ENCODE peak calls at places on chromosome 9, in nine cellular contexts. O is AG04450, H is lower lobe of right lung, V is cardiac muscle cell, I is body of pancreas, A is uterus, R is small intestine, Z is SK-N-SH, D is vagina. X is an unnamed sample.

GRCh38 chr9:104539275-104539674 is 2.6 kb upstream of the OR13C3 start:
- DNase-seq in D (no peak), I (no peak), O (no peak), R (no peak), A (no peak), H (no peak), Z (no peak), V (no peak), X (no peak)

GRCh38 chr9:113542016-113542415 is 78.5 kb downstream of the RGS3 start:
- DNase-seq in H (no peak), A (no peak), Z (no peak), V (no peak), I (no peak), R (no peak), D (no peak), O (no peak), X (no peak)

GRCh38 chr9:115524467-115525059 is 406.6 kb upstream of the TNC start:
- DNase-seq in R (peak; percentile 52), O (peak; percentile 55), A (peak; percentile 20), H (no peak), Z (peak; percentile 44), D (no peak), I (no peak), V (peak; percentile 84), X (peak; percentile 95)

GRCh38 chr9:128155736-128156500 is 4.1 kb upstream of the BBLN start:
- DNase-seq in V (no peak), Z (no peak), A (no peak), O (no peak), D (no peak), H (peak; percentile 5), R (no peak), I (no peak), X (no peak)

GRCh38 chr9:15936316-15936869 is 383.6 kb downstream of the CCDC171 start:
- DNase-seq in R (no peak), V (peak; percentile 59), Z (peak; percentile 19), D (no peak), I (no peak), A (peak; percentile 16), H (no peak), O (no peak), X (peak; percentile 10)

GRCh38 chr9:129421371-129421770 is 199.5 kb downstream of the C9orf50 start:
- DNase-seq in I (no peak), D (no peak), Z (no peak), A (no peak), V (no peak), R (no peak), O (no peak), H (no peak), X (no peak)

GRCh38 chr9:129384887-129385614 is 207.0 kb upstream of the IER5L start:
- DNase-seq in A (peak; percentile 15), H (no peak), R (no peak), Z (no peak), I (no peak), V (no peak), D (no peak), O (no peak), X (no peak)

GRCh38 chr9:123933801-123934200 is 3.9 kb upstream of the DENND1A start:
- DNase-seq in D (no peak), V (no peak), I (no peak), Z (no peak), R (no peak), A (no peak), H (no peak), O (no peak), X (no peak)

GRCh38 chr9:123757960-123758359 is 172.0 kb downstream of the DENND1A start:
- DNase-seq in O (no peak), Z (no peak), V (peak; percentile 35), D (no peak), I (no peak), R (no peak), H (no peak), A (no peak), X (no peak)

GRCh38 chr9:34457266-34458012 is 931 bp downstream of the FAM219A start:
- DNase-seq in A (peak; percentile 76), I (peak; percentile 82), D (no peak), R (peak; percentile 39), H (peak; percentile 68), O (no peak), Z (peak; percentile 81), V (peak; percentile 74), X (peak; percentile 67)

GRCh38 chr9:124358617-124359016 is 56.6 kb downstream of the PSMB7 start:
- DNase-seq in I (no peak), A (no peak), V (no peak), Z (no peak), D (no peak), O (no peak), R (no peak), H (no peak), X (no peak)

GRCh38 chr9:115042781-115043509 is 75.0 kb downstream of the TNC start:
- DNase-seq in D (no peak), R (no peak), Z (no peak), I (no peak), A (no peak), H (peak; percentile 52), V (peak; percentile 25), O (no peak), X (no peak)

GRCh38 chr9:32644698-32645097 is 9.2 kb upstream of the TAF1L start:
- DNase-seq in A (no peak), D (no peak), R (no peak), I (no peak), V (peak; percentile 93), Z (no peak), O (peak; percentile 23), H (no peak), X (peak; percentile 24)

GRCh38 chr9:95817205-95817604 is 58.3 kb upstream of the ERCC6L2 start:
- DNase-seq in R (no peak), I (no peak), A (no peak), V (no peak), O (no peak), Z (no peak), D (no peak), H (no peak), X (no peak)

GRCh38 chr9:126515873-126516505 is 97.7 kb upstream of the LMX1B start:
- DNase-seq in D (no peak), O (no peak), R (no peak), V (no peak), A (no peak), Z (peak; percentile 39), I (no peak), H (no peak), X (no peak)
- H3K27me3 ChIP-seq in D (no peaks in the 10 kb centered on the region), O (peaks cover 34% of the 10 kb centered on the region), R (peaks cover 19% of the 10 kb centered on the region), V (peaks cover 23% of the 10 kb centered on the region), A (peaks cover 41% of the 10 kb centered on the region), Z (peaks cover 6% of the 10 kb centered on the region), I (no peaks in the 10 kb centered on the region), H (peaks cover 76% of the 10 kb centered on the region), X (peaks cover 51% of the 10 kb centered on the region)

GRCh38 chr9:37521111-37521510 is 35.4 kb downstream of the POLR1E start:
- DNase-seq in D (no peak), R (no peak), V (no peak), A (no peak), I (no peak), O (no peak), Z (no peak), H (no peak), X (no peak)

GRCh38 chr9:37528652-37529072 is 42.9 kb downstream of the POLR1E start:
- DNase-seq in D (no peak), A (no peak), I (no peak), Z (no peak), V (no peak), H (no peak), R (no peak), O (no peak), X (no peak)

GRCh38 chr9:37520641-37521040 is 34.9 kb downstream of the POLR1E start:
- DNase-seq in R (no peak), H (no peak), V (no peak), I (no peak), A (no peak), D (no peak), O (no peak), Z (peak; percentile 63), X (no peak)

GRCh38 chr9:37522971-37523370 is 37.2 kb downstream of the POLR1E start:
- DNase-seq in Z (no peak), H (no peak), D (no peak), O (no peak), I (no peak), A (no peak), V (no peak), R (no peak), X (no peak)

GRCh38 chr9:37523916-37524315 is 38.2 kb downstream of the POLR1E start:
- DNase-seq in O (no peak), A (no peak), R (no peak), I (no peak), Z (no peak), V (no peak), D (no peak), H (no peak), X (no peak)
- H3K27me3 ChIP-seq in O (no peaks in the 10 kb centered on the region), A (no peaks in the 10 kb centered on the region), R (no peaks in the 10 kb centered on the region), I (no peaks in the 10 kb centered on the region), Z (no peaks in the 10 kb centered on the region), V (no peaks in the 10 kb centered on the region), D (no peaks in the 10 kb centered on the region), H (no peaks in the 10 kb centered on the region), X (no peaks in the 10 kb centered on the region)

DNA sequence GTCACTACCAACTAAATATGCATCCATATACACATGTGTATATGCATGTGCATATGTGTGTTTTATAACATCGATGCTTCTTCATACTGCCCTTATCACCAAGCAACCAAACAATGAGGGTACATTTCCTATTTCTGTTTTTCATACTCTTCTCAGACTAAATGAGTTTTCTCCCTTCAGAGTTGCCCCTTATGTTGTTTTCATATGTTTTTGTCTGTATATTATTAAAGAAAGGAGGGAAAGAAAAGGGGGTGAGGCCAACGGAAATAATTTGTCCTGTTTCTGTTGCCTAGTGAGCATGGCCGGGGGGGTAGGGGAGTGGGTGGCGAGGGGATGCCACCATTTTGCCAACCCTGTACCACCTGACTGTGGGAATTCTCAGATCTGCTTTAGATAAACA is 28.8 kb upstream of the NFIB start:
- DNase-seq in A (no peak), O (no peak), V (no peak), H (no peak), I (no peak), Z (no peak), D (no peak), R (no peak), X (no peak)
- H3K27me3 ChIP-seq in A (peaks cover 20% of the 10 kb centered on the region), O (peaks cover 90% of the 10 kb centered on the region), V (peaks cover 90% of the 10 kb centered on the region), H (peaks cover 24% of the 10 kb centered on the region), I (no peaks in the 10 kb centered on the region), Z (no peaks in the 10 kb centered on the region), D (peaks cover 5% of the 10 kb centered on the region), R (peaks cover 28% of the 10 kb centered on the region), X (no peaks in the 10 kb centered on the region)

GRCh38 chr9:132585954-132586829 is 3.8 kb downstream of the BARHL1 start:
- DNase-seq in V (no peak), R (no peak), Z (peak; percentile 65), A (no peak), I (no peak), O (no peak), H (no peak), D (no peak), X (no peak)

GRCh38 chr9:132586830-132587483 is 4.6 kb downstream of the BARHL1 start:
- DNase-seq in H (no peak), D (no peak), A (no peak), Z (peak; percentile 66), I (no peak), V (no peak), O (no peak), R (no peak), X (no peak)

GRCh38 chr9:132588501-132589147 is 6.2 kb downstream of the BARHL1 start:
- DNase-seq in R (no peak), V (no peak), O (no peak), D (no peak), Z (peak; percentile 51), A (no peak), H (no peak), I (no peak), X (no peak)

GRCh38 chr9:132588098-132588497 is 5.7 kb downstream of the BARHL1 start:
- DNase-seq in O (no peak), R (no peak), D (no peak), Z (no peak), V (no peak), I (no peak), H (no peak), A (no peak), X (no peak)

GRCh38 chr9:132587484-132587858 is 5.1 kb downstream of the BARHL1 start:
- DNase-seq in R (no peak), V (no peak), Z (no peak), A (no peak), I (no peak), D (no peak), O (no peak), H (no peak), X (no peak)
- H3K27me3 ChIP-seq in R (peaks cover 68% of the 10 kb centered on the region), V (peaks cover 100% of the 10 kb centered on the region), Z (peaks cover 77% of the 10 kb centered on the region), A (peaks cover 72% of the 10 kb centered on the region), I (no peaks in the 10 kb centered on the region), D (peaks cover 28% of the 10 kb centered on the region), O (peaks cover 90% of the 10 kb centered on the region), H (peaks cover 100% of the 10 kb centered on the region), X (peaks cover 99% of the 10 kb centered on the region)

X was measured in A673.